ENCODE peak calls at places on chromosomes 4 and X, in ten cellular contexts. One of them, this sample, is unnamed.

GRCh38 chr4:23674694-23675093 is 215.2 kb downstream of the PPARGC1A start:
- DNase-seq in colonic mucosa: no peak
- DNase-seq in CD4-positive, alpha-beta T cell: no peak
- DNase-seq in stomach: no peak
- DNase-seq in lower leg skin: no peak
- DNase-seq in upper lobe of right lung: no peak
- DNase-seq in tibial artery: no peak
- DNase-seq in lung: no peak
- DNase-seq in mucosa of descending colon: no peak
- DNase-seq in nephron progenitor cell: no peak
- DNase-seq in this sample: no peak

GRCh38 chr4:45716093-45716492 is 407.8 kb downstream of the GABRG1 start:
- DNase-seq in lung: no peak
- DNase-seq in upper lobe of right lung: no peak
- DNase-seq in colonic mucosa: no peak
- DNase-seq in stomach: no peak
- DNase-seq in mucosa of descending colon: no peak
- DNase-seq in lower leg skin: no peak
- DNase-seq in CD4-positive, alpha-beta T cell: no peak
- DNase-seq in nephron progenitor cell: no peak
- DNase-seq in tibial artery: no peak
- DNase-seq in this sample: no peak

GRCh38 chrX:16114640-16115039 is 8.7 kb upstream of the GRPR start:
- DNase-seq in stomach: no peak
- DNase-seq in CD4-positive, alpha-beta T cell: no peak
- DNase-seq in upper lobe of right lung: no peak
- DNase-seq in lower leg skin: no peak
- DNase-seq in nephron progenitor cell: no peak
- DNase-seq in lung: no peak
- DNase-seq in colonic mucosa: no peak
- DNase-seq in mucosa of descending colon: no peak
- DNase-seq in tibial artery: no peak
- DNase-seq in this sample: no peak

GRCh38 chrX:23737413-23737812 is 5.7 kb downstream of the ACOT9 start:
- DNase-seq in nephron progenitor cell: no peak
- DNase-seq in lung: no peak
- DNase-seq in upper lobe of right lung: no peak
- DNase-seq in mucosa of descending colon: no peak
- DNase-seq in lower leg skin: no peak
- DNase-seq in stomach: no peak
- DNase-seq in tibial artery: no peak
- DNase-seq in CD4-positive, alpha-beta T cell: no peak
- DNase-seq in colonic mucosa: no peak
- DNase-seq in this sample: no peak

GRCh38 chr4:87975466-87975865 is at the start of gene SPP1:
- DNase-seq in lower leg skin: no peak
- DNase-seq in lung: no peak
- DNase-seq in upper lobe of right lung: no peak
- DNase-seq in nephron progenitor cell: peak
- DNase-seq in CD4-positive, alpha-beta T cell: no peak
- DNase-seq in tibial artery: no peak
- DNase-seq in colonic mucosa: no peak
- DNase-seq in stomach: no peak
- DNase-seq in mucosa of descending colon: no peak
- DNase-seq in this sample: peak

GRCh38 chrX:151703487-151703886 is 8.2 kb downstream of the PRRG3 start:
- DNase-seq in tibial artery: no peak
- DNase-seq in upper lobe of right lung: no peak
- DNase-seq in colonic mucosa: no peak
- DNase-seq in lower leg skin: peak
- DNase-seq in stomach: peak
- DNase-seq in lung: peak
- DNase-seq in CD4-positive, alpha-beta T cell: no peak
- DNase-seq in mucosa of descending colon: no peak
- DNase-seq in nephron progenitor cell: no peak
- DNase-seq in this sample: no peak

GRCh38 chr4:119526786-119527550 is 101.6 kb downstream of the PDE5A start:
- DNase-seq in lung: no peak
- DNase-seq in colonic mucosa: no peak
- DNase-seq in tibial artery: no peak
- DNase-seq in nephron progenitor cell: no peak
- DNase-seq in CD4-positive, alpha-beta T cell: no peak
- DNase-seq in mucosa of descending colon: no peak
- DNase-seq in lower leg skin: no peak
- DNase-seq in stomach: no peak
- DNase-seq in upper lobe of right lung: no peak
- DNase-seq in this sample: no peak

GRCh38 chrX:110396777-110397176 is 38.1 kb downstream of the RTL9 start:
- DNase-seq in upper lobe of right lung: no peak
- DNase-seq in stomach: no peak
- DNase-seq in lung: no peak
- DNase-seq in lower leg skin: no peak
- DNase-seq in CD4-positive, alpha-beta T cell: no peak
- DNase-seq in nephron progenitor cell: no peak
- DNase-seq in mucosa of descending colon: no peak
- DNase-seq in tibial artery: no peak
- DNase-seq in colonic mucosa: no peak
- DNase-seq in this sample: no peak

GRCh38 chrX:40131644-40132376 is 34.1 kb upstream of the BCOR start:
- DNase-seq in nephron progenitor cell: no peak
- DNase-seq in stomach: no peak
- DNase-seq in lung: no peak
- DNase-seq in upper lobe of right lung: no peak
- DNase-seq in colonic mucosa: no peak
- DNase-seq in tibial artery: no peak
- DNase-seq in mucosa of descending colon: no peak
- DNase-seq in CD4-positive, alpha-beta T cell: no peak
- DNase-seq in lower leg skin: no peak
- DNase-seq in this sample: no peak

GRCh38 chr4:15186149-15186548 is 183.9 kb downstream of the CPEB2 start:
- DNase-seq in lung: peak
- DNase-seq in CD4-positive, alpha-beta T cell: no peak
- DNase-seq in upper lobe of right lung: no peak
- DNase-seq in lower leg skin: no peak
- DNase-seq in tibial artery: no peak
- DNase-seq in nephron progenitor cell: no peak
- DNase-seq in colonic mucosa: no peak
- DNase-seq in mucosa of descending colon: no peak
- DNase-seq in stomach: no peak
- DNase-seq in this sample: no peak

GRCh38 chrX:120753413-120754251 is 122.0 kb downstream of the CT47B1 start:
- DNase-seq in lower leg skin: no peak
- DNase-seq in stomach: no peak
- DNase-seq in colonic mucosa: no peak
- DNase-seq in lung: no peak
- DNase-seq in mucosa of descending colon: no peak
- DNase-seq in nephron progenitor cell: no peak
- DNase-seq in tibial artery: no peak
- DNase-seq in CD4-positive, alpha-beta T cell: no peak
- DNase-seq in upper lobe of right lung: no peak
- DNase-seq in this sample: no peak

GRCh38 chr4:40583850-40584439 is 45.7 kb downstream of the RBM47 start:
- DNase-seq in stomach: no peak
- DNase-seq in tibial artery: no peak
- DNase-seq in lung: no peak
- DNase-seq in colonic mucosa: no peak
- DNase-seq in lower leg skin: no peak
- DNase-seq in CD4-positive, alpha-beta T cell: no peak
- DNase-seq in upper lobe of right lung: no peak
- DNase-seq in mucosa of descending colon: no peak
- DNase-seq in nephron progenitor cell: no peak
- DNase-seq in this sample: no peak

GRCh38 chrX:24145340-24146186 is 4.0 kb upstream of the ZFX start:
- DNase-seq in CD4-positive, alpha-beta T cell: no peak
- DNase-seq in lung: no peak
- DNase-seq in lower leg skin: no peak
- DNase-seq in upper lobe of right lung: no peak
- DNase-seq in tibial artery: no peak
- DNase-seq in mucosa of descending colon: no peak
- DNase-seq in nephron progenitor cell: no peak
- DNase-seq in colonic mucosa: no peak
- DNase-seq in stomach: no peak
- DNase-seq in this sample: peak

DNA sequence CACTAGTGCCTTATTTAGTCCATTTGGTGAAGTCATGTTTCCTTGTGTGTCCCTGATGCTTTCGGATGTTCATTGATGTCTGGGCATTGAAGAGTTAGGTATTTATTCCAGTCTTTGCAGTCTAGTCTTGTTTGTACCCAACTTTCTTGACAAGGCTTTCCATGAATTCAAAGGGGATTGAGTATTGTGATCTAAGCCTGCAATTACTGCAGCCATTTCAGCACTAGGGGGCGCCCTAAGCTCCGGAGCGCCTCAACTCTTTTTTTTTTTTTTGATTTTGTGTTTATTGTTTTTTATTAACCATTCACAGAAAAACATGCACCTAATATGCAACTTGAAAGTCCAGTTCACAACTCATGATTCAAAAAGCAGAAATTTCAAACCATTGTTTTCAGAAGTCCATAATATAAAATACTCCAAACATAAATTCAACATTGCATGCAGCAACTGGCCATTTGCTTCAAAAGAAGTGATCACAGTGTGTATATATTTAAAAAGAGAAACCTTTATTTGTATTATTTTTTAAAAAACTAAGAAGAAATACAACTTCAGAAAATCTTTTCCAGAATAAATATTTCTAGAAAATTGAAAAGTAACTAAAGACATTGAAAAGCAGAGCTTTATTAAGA is 59.2 kb downstream of the PTPN13 start:
- DNase-seq in stomach: no peak
- DNase-seq in colonic mucosa: peak
- DNase-seq in CD4-positive, alpha-beta T cell: no peak
- DNase-seq in upper lobe of right lung: no peak
- DNase-seq in mucosa of descending colon: no peak
- DNase-seq in tibial artery: no peak
- DNase-seq in lower leg skin: no peak
- DNase-seq in nephron progenitor cell: no peak
- DNase-seq in lung: no peak
- DNase-seq in this sample: peak
- TF ChIP-seq CTCF in stomach: no peak
- TF ChIP-seq CTCF in colonic mucosa: peak
- TF ChIP-seq CTCF in CD4-positive, alpha-beta T cell: no peak
- TF ChIP-seq CTCF in upper lobe of right lung: peak
- TF ChIP-seq CTCF in mucosa of descending colon: no peak
- TF ChIP-seq CTCF in tibial artery: no peak
- TF ChIP-seq CTCF in lower leg skin: no peak
- TF ChIP-seq CTCF in nephron progenitor cell: no peak
- TF ChIP-seq CTCF in lung: no peak
- TF ChIP-seq CTCF in this sample: peak

DNA sequence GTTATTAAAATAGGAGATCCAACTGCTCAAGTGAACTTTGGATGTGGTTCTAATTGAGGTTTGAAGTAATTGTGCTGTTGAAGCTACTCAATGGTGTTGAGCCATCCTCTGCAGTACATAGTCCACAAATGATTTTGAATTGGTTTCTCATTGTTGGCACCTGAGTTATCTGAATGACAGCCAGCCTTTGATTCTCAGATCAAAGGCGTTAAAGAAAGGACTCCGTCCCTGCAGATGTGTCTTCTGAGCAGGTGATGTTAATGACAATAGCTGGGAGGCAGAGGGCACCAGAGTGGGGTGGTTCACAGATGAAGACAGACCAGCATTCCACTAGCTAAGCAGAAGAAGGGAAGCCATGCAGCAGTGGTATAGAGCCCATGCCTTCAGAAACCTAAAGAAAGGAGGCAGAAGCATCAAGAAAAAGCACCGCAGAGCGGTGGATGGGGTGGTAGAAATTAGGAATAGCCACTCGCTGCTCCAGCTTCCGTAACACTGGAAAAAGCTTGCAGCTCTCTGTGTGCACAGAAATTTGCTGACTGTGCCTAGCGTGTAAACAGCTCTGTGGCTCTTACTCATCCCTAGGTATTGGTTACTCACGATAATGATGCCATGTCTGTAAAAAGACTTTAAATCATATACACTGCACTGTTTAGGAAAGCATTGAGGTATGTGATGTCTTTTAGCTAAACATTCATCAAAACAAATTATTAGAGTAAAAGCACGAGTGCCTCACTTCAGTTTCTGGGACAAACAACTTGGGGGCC is 79.2 kb upstream of the CLCN4 start:
- DNase-seq in nephron progenitor cell: no peak
- DNase-seq in upper lobe of right lung: no peak
- DNase-seq in lower leg skin: peak
- DNase-seq in tibial artery: no peak
- DNase-seq in stomach: no peak
- DNase-seq in CD4-positive, alpha-beta T cell: no peak
- DNase-seq in lung: no peak
- DNase-seq in colonic mucosa: no peak
- DNase-seq in mucosa of descending colon: no peak
- DNase-seq in this sample: no peak
- TF ChIP-seq CTCF in nephron progenitor cell: no peak
- TF ChIP-seq CTCF in upper lobe of right lung: no peak
- TF ChIP-seq CTCF in lower leg skin: no peak
- TF ChIP-seq CTCF in tibial artery: no peak
- TF ChIP-seq CTCF in stomach: no peak
- TF ChIP-seq CTCF in CD4-positive, alpha-beta T cell: no peak
- TF ChIP-seq CTCF in lung: no peak
- TF ChIP-seq CTCF in colonic mucosa: no peak
- TF ChIP-seq CTCF in mucosa of descending colon: no peak
- TF ChIP-seq CTCF in this sample: no peak

DNA sequence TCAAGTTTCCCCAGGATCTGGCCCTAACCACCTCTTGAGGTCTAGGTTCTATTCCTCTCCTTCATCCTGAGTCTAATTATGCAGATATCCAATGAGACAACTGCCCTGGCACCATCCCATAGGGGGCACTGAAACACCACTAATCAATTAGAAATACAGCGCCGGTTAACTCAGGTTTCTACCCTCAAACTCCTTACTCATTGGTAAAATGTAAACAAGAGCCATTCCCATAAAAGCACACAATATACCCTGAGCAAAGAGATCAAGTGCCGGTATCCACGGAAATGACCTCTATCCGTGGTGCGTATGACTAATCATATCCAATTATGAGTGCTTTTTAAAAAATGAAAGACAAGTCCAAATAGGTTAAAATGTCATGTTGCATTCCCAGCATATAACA is 141.3 kb downstream of the MAML3 start:
- DNase-seq in tibial artery: no peak
- DNase-seq in colonic mucosa: peak
- DNase-seq in nephron progenitor cell: peak
- DNase-seq in upper lobe of right lung: no peak
- DNase-seq in mucosa of descending colon: no peak
- DNase-seq in lower leg skin: no peak
- DNase-seq in CD4-positive, alpha-beta T cell: peak
- DNase-seq in lung: peak
- DNase-seq in stomach: peak
- DNase-seq in this sample: peak
- TF ChIP-seq CTCF in tibial artery: peak
- TF ChIP-seq CTCF in colonic mucosa: peak
- TF ChIP-seq CTCF in nephron progenitor cell: peak
- TF ChIP-seq CTCF in upper lobe of right lung: peak
- TF ChIP-seq CTCF in mucosa of descending colon: peak
- TF ChIP-seq CTCF in lower leg skin: no peak
- TF ChIP-seq CTCF in CD4-positive, alpha-beta T cell: peak
- TF ChIP-seq CTCF in lung: peak
- TF ChIP-seq CTCF in stomach: peak
- TF ChIP-seq CTCF in this sample: peak

DNA sequence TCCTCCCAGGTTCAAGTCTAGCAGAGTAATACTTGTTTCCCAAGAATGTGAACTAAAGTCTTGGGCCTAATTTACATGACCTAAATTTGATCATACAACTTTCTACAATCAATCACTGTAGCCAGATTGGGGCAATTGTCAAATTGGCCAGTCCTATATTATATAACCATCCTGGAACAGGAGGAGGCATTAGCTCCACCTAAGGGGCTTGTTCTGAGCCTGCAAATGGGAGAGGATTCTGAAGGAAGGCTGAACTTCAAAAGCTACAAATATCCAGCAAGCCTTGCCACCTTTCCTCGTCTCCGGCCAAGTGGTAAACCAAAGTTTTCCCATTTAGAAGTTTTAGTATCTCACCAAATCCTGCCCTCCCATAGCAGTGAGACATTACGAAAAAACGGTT is 1289.6 kb upstream of the TENM3 start:
- DNase-seq in stomach: no peak
- DNase-seq in lung: no peak
- DNase-seq in CD4-positive, alpha-beta T cell: no peak
- DNase-seq in tibial artery: no peak
- DNase-seq in upper lobe of right lung: no peak
- DNase-seq in nephron progenitor cell: peak
- DNase-seq in lower leg skin: no peak
- DNase-seq in colonic mucosa: no peak
- DNase-seq in mucosa of descending colon: no peak
- DNase-seq in this sample: no peak
- TF ChIP-seq CTCF in stomach: no peak
- TF ChIP-seq CTCF in lung: no peak
- TF ChIP-seq CTCF in CD4-positive, alpha-beta T cell: no peak
- TF ChIP-seq CTCF in tibial artery: no peak
- TF ChIP-seq CTCF in upper lobe of right lung: no peak
- TF ChIP-seq CTCF in nephron progenitor cell: peak
- TF ChIP-seq CTCF in lower leg skin: no peak
- TF ChIP-seq CTCF in colonic mucosa: no peak
- TF ChIP-seq CTCF in mucosa of descending colon: no peak
- TF ChIP-seq CTCF in this sample: no peak

This sample was measured in Calu3.